ENCODE peak calls at places on chromosomes 4 and X, in four cellular contexts. C is left ventricle myocardium superior; F is activated CD4-positive, alpha-beta T cell treated with anti-CD3 and anti-CD28 coated beads, Interleukin-2, amount 10 ng/mL, durations not matched to agents 7 days and 5 days; D is AG04450. Z is an unnamed sample.

GRCh38 chr4:15665738-15666365 is 10.7 kb upstream of the FBXL5 start:
- DNase-seq in C (no peak), F (no peak), D (no peak), Z (no peak)

GRCh38 chr4:82780398-82781231 is 18.0 kb downstream of the SCD5 start:
- DNase-seq in C (peak), F (no peak), D (no peak), Z (peak)

GRCh38 chr4:76590847-76591281 is 155.8 kb downstream of the SHROOM3 start:
- DNase-seq in C (no peak), F (no peak), D (no peak), Z (no peak)

GRCh38 chrX:16953606-16954211 is 7.3 kb downstream of the REPS2 start:
- DNase-seq in C (no peak), F (no peak), D (no peak), Z (no peak)

GRCh38 chrX:134679226-134679625 is 21.0 kb upstream of the PLAC1 start:
- DNase-seq in C (no peak), F (no peak), D (no peak), Z (no peak)

GRCh38 chrX:153565996-153566580 is 32.9 kb downstream of the CCNQ start:
- DNase-seq in C (no peak), F (no peak), D (no peak), Z (no peak)

GRCh38 chr4:47839259-47839658 is 1.4 kb upstream of the CORIN start:
- DNase-seq in C (no peak), F (peak), D (no peak), Z (no peak)

GRCh38 chrX:101219116-101219839 is at the start of gene DRP2:
- DNase-seq in C (no peak), F (no peak), D (no peak), Z (no peak)

GRCh38 chr4:1249731-1250526 is 999 bp upstream of the CTBP1 start:
- DNase-seq in C (peak), F (peak), D (no peak), Z (peak)

GRCh38 chrX:3713225-3713936 is at the start of gene PRKX:
- DNase-seq in C (peak), F (peak), D (no peak), Z (no peak)